ENCODE peak calls at places on chromosomes 5 and 9, in seven cellular contexts. J, C, M, G, B, R and E are unnamed samples. For H3K9me3, the result is how much of the 10 kb centered on the place peaks cover.

GRCh38 chr9:22108581-22109370 is 99.7 kb upstream of the CDKN2B start:
- DNase-seq in J (no peak), C (no peak), M (no peak), G (no peak), B (no peak), R (no peak), E (no peak)

GRCh38 chr9:7324031-7324654 is 475.4 kb downstream of the DMAC1 start:
- DNase-seq in J (no peak), C (no peak), M (no peak), G (no peak), B (no peak), R (no peak), E (no peak)

GRCh38 chr5:139226131-139226530 is 28.0 kb upstream of the SIL1 start:
- DNase-seq in J (no peak), C (no peak), M (peak), G (no peak), B (no peak), R (no peak), E (no peak)

GRCh38 chr9:91193658-91194391 is 167.9 kb downstream of the AUH start:
- DNase-seq in J (peak), C (peak), M (peak), G (peak), B (peak), R (peak), E (peak)

GRCh38 chr5:42718591-42718990 is 38.0 kb upstream of the CCDC152 start:
- DNase-seq in J (no peak), C (no peak), M (peak), G (no peak), B (no peak), R (peak), E (peak)

GRCh38 chr5:137501226-137501625 is 2.1 kb upstream of the SPOCK1 start:
- DNase-seq in J (no peak), C (no peak), M (no peak), G (no peak), B (no peak), R (no peak), E (no peak)

GRCh38 chr5:135977375-135977928 is 22.7 kb upstream of the LECT2 start:
- DNase-seq in J (peak), C (peak), M (no peak), G (no peak), B (no peak), R (peak), E (no peak)

GRCh38 chr5:55691265-55692105 is 20.6 kb downstream of the SLC38A9 start:
- DNase-seq in J (peak), C (no peak), M (peak), G (no peak), B (no peak), R (peak), E (peak)

GRCh38 chr5:5381259-5382006 is 41.0 kb upstream of the ICE1 start:
- DNase-seq in J (no peak), C (no peak), M (no peak), G (no peak), B (no peak), R (peak), E (no peak)

GRCh38 chr5:119302916-119303897 is 52.6 kb upstream of the TNFAIP8 start:
- DNase-seq in J (peak), C (peak), M (peak), G (peak), B (no peak), R (peak), E (no peak)
- H3K9me3 ChIP-seq in J (under half), C (under half), M (under half), G (under half), B (under half), R (under half), E (under half)

GRCh38 chr9:95772320-95773060 is 103.0 kb upstream of the ERCC6L2 start:
- DNase-seq in J (no peak), C (peak), M (peak), G (no peak), B (peak), R (peak), E (no peak)
- H3K27ac ChIP-seq in J (no peak), C (peak), M (no peak), G (no peak), B (peak), R (no peak), E (no peak)

DNA sequence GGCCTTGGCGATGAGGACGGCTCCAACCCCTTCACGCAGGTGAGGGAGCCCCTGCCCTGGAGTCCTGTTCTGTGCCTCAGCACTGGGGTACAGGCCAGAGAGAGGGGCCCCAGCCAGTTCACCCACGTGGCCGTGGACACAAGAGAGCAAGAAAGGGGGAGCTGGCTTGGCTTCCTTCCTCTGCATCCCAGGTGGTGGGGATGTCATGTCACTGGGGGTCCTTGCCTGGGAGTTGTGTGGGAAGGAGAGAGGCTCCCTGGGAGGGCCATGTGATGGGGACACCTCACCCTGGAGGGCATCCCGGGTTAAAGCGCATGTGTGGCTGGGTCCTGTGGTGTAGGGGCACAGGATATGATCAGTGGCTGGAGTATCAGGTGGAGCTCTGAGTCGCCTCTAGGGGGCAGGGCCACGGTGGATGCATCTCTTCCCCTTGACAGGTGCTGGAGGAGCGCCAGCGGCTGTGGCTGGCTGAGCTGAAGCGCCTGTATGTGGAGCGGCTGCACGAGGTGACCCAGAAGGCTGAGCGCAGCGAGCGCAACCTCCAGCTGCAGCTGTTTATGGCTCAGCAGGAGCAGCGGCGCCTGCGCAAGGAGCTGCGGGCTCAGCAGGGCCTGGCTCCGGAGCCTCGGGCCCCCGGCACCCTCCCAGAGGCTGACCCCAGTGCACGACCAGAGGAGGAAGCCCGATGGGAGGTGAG is 7.5 kb downstream of the N4BP3 start:
- DNase-seq in J (peak), C (peak), M (peak), G (peak), B (peak), R (peak), E (peak)
- H3K4me3 ChIP-seq in J (no peak), C (peak), M (peak), G (peak), B (peak), R (no peak), E (no peak)

GRCh38 chr9:61669352-61669751 is 479.5 kb downstream of the SPATA31A7 start:
- DNase-seq in J (no peak), C (no peak), M (no peak), G (no peak), B (no peak), R (no peak), E (no peak)

GRCh38 chr9:61673247-61673646 is 483.4 kb downstream of the SPATA31A7 start:
- DNase-seq in J (no peak), C (no peak), M (no peak), G (no peak), B (no peak), R (no peak), E (no peak)

GRCh38 chr9:61673664-61674381 is 484.0 kb downstream of the SPATA31A7 start:
- DNase-seq in J (no peak), C (no peak), M (no peak), G (no peak), B (no peak), R (no peak), E (no peak)

GRCh38 chr9:61670616-61671015 is 480.8 kb downstream of the SPATA31A7 start:
- DNase-seq in J (no peak), C (no peak), M (no peak), G (no peak), B (no peak), R (no peak), E (no peak)

GRCh38 chr9:61671276-61671973 is 481.6 kb downstream of the SPATA31A7 start:
- DNase-seq in J (no peak), C (no peak), M (no peak), G (no peak), B (no peak), R (no peak), E (no peak)
- H3K9me3 ChIP-seq in J (under half), C (under half), M (under half), G (under half), B (under half), R (under half), E (under half)